ENCODE peak calls at places on chromosomes 13 and 19, in five cellular contexts. I is transverse colon, A is AG09319, G is mesothelial cell of epicardium, U is skeletal muscle cell. T is an unnamed sample.

GRCh38 chr13:113565526-113566226 is 18.9 kb upstream of the TFDP1 start:
- DNase-seq in I (peak), A (no peak), G (no peak), U (no peak), T (no peak)

GRCh38 chr19:10686193-10686592 is 15.0 kb upstream of the QTRT1 start:
- DNase-seq in I (no peak), A (no peak), G (no peak), U (no peak), T (no peak)

GRCh38 chr19:31340059-31341025 is 8.9 kb downstream of the TSHZ3 start:
- DNase-seq in I (no peak), A (peak), G (no peak), U (no peak), T (no peak)

GRCh38 chr19:50003254-50003788 is 21.9 kb downstream of the VRK3 start:
- DNase-seq in I (no peak), A (no peak), G (no peak), U (no peak), T (no peak)

GRCh38 chr19:40524133-40524549 is 52.5 kb upstream of the SHKBP1 start:
- DNase-seq in I (no peak), A (no peak), G (no peak), U (no peak), T (no peak)

GRCh38 chr13:30802501-30802900 is 67.2 kb downstream of the ALOX5AP start:
- DNase-seq in I (no peak), A (no peak), G (no peak), U (no peak), T (no peak)

GRCh38 chr19:12994701-12995595 is at the start of gene NFIX:
- DNase-seq in I (peak), A (no peak), G (peak), U (no peak), T (peak)

GRCh38 chr13:65856464-65856863 is 1373.7 kb downstream of the PCDH9 start:
- DNase-seq in I (no peak), A (no peak), G (no peak), U (peak), T (peak)

GRCh38 chr19:55606817-55607216 is 1.4 kb downstream of the ZNF865 start:
- DNase-seq in I (no peak), A (no peak), G (no peak), U (no peak), T (no peak)

GRCh38 chr13:37369618-37370017 is 228.9 kb downstream of the POSTN start:
- DNase-seq in I (no peak), A (no peak), G (no peak), U (no peak), T (peak)

GRCh38 chr13:61728468-61728867 is 312.8 kb upstream of the PCDH20 start:
- DNase-seq in I (no peak), A (no peak), G (no peak), U (peak), T (peak)

GRCh38 chr19:3785464-3785937 is 680 bp downstream of the MATK start:
- DNase-seq in I (no peak), A (no peak), G (no peak), U (no peak), T (no peak)

GRCh38 chr13:41139296-41139966 is 6.8 kb upstream of the KBTBD6 start:
- DNase-seq in I (no peak), A (no peak), G (no peak), U (no peak), T (no peak)

GRCh38 chr19:49862411-49863253 is 4.7 kb downstream of the PNKP start:
- DNase-seq in I (no peak), A (no peak), G (no peak), U (no peak), T (no peak)

GRCh38 chr19:5097959-5098623 is 129.2 kb downstream of the KDM4B start:
- DNase-seq in I (no peak), A (no peak), G (no peak), U (no peak), T (no peak)

GRCh38 chr19:29817316-29817715 is 5.5 kb downstream of the CCNE1 start:
- DNase-seq in I (no peak), A (no peak), G (no peak), U (no peak), T (no peak)

GRCh38 chr13:73708393-73708985 is 425.7 kb downstream of the KLF12 start:
- DNase-seq in I (peak), A (peak), G (no peak), U (peak), T (peak)

GRCh38 chr13:103795892-103796478 is 729.8 kb upstream of the SLC10A2 start:
- DNase-seq in I (no peak), A (no peak), G (no peak), U (no peak), T (no peak)

GRCh38 chr13:42728507-42729180 is 52.7 kb upstream of the FAM216B start:
- DNase-seq in I (no peak), A (peak), G (no peak), U (no peak), T (no peak)

GRCh38 chr19:15397236-15397635 is 17.6 kb upstream of the AKAP8 start:
- DNase-seq in I (no peak), A (no peak), G (no peak), U (no peak), T (no peak)

GRCh38 chr19:30225615-30226463 is 146.3 kb upstream of the ZNF536 start:
- DNase-seq in I (no peak), A (no peak), G (no peak), U (no peak), T (no peak)

GRCh38 chr19:39167461-39168257 is 29.1 kb upstream of the NCCRP1 start:
- DNase-seq in I (peak), A (no peak), G (no peak), U (no peak), T (no peak)

GRCh38 chr19:51783373-51783772 is 11.6 kb upstream of the FPR3 start:
- DNase-seq in I (no peak), A (no peak), G (no peak), U (no peak), T (no peak)

GRCh38 chr19:3576696-3577443 is 4.1 kb downstream of the HMG20B start:
- DNase-seq in I (peak), A (no peak), G (peak), U (peak), T (no peak)

GRCh38 chr13:106573855-106574254 is 5.9 kb upstream of the ARGLU1 start:
- DNase-seq in I (peak), A (no peak), G (no peak), U (no peak), T (no peak)

GRCh38 chr19:279231-279630 is 12.0 kb downstream of the PLPP2 start:
- DNase-seq in I (no peak), A (no peak), G (no peak), U (no peak), T (no peak)

GRCh38 chr19:3366104-3366760 is at the start of gene NFIC:
- DNase-seq in I (peak), A (peak), G (no peak), U (peak), T (peak)

GRCh38 chr19:45817010-45817724 is 2.1 kb upstream of the RSPH6A start:
- DNase-seq in I (peak), A (peak), G (peak), U (peak), T (peak)

GRCh38 chr19:33719366-33720154 is 77.1 kb upstream of the KCTD15 start:
- DNase-seq in I (no peak), A (no peak), G (no peak), U (no peak), T (no peak)

GRCh38 chr19:7699422-7700127 is 2.4 kb downstream of the FCER2 start:
- DNase-seq in I (no peak), A (no peak), G (no peak), U (no peak), T (no peak)

GRCh38 chr13:45367995-45368394 is 27.0 kb upstream of the TPT1 start:
- DNase-seq in I (no peak), A (no peak), G (no peak), U (no peak), T (no peak)

GRCh38 chr19:33064117-33064777 is 441 bp downstream of the RHPN2 start:
- DNase-seq in I (peak), A (no peak), G (peak), U (no peak), T (no peak)

GRCh38 chr13:110126391-110126961 is 180.5 kb downstream of the COL4A1 start:
- DNase-seq in I (no peak), A (peak), G (no peak), U (peak), T (peak)

GRCh38 chr19:41940443-41941409 is 12.5 kb upstream of the ERFL start:
- DNase-seq in I (no peak), A (no peak), G (no peak), U (no peak), T (no peak)

GRCh38 chr19:10797078-10797477 is 38.9 kb downstream of the TMED1 start:
- DNase-seq in I (no peak), A (no peak), G (no peak), U (no peak), T (no peak)

GRCh38 chr13:79810671-79811070 is 329.7 kb downstream of the NDFIP2 start:
- DNase-seq in I (no peak), A (no peak), G (no peak), U (no peak), T (no peak)